ENCODE peak calls at places on chromosomes 13 and 19, in seven cellular contexts. One of them, this sample, is unnamed. For H3K9me3, the result is how much of the 10 kb centered on the place peaks cover.

GRCh38 chr13:74264333-74264732 is 130.1 kb upstream of the KLF12 start:
- DNase-seq in right lobe of liver: no peak
- DNase-seq in AG04450: no peak
- DNase-seq in CD4-positive, alpha-beta memory T cell: no peak
- DNase-seq in uterus: no peak
- DNase-seq in sigmoid colon: no peak
- DNase-seq in heart right ventricle: no peak
- DNase-seq in this sample: no peak

GRCh38 chr13:100597253-100597652 is 8.7 kb upstream of the GGACT start:
- DNase-seq in right lobe of liver: no peak
- DNase-seq in AG04450: no peak
- DNase-seq in CD4-positive, alpha-beta memory T cell: no peak
- DNase-seq in uterus: no peak
- DNase-seq in sigmoid colon: no peak
- DNase-seq in heart right ventricle: no peak
- DNase-seq in this sample: no peak

GRCh38 chr13:82356667-82357066 is 1525.6 kb downstream of the SLITRK1 start:
- DNase-seq in right lobe of liver: no peak
- DNase-seq in AG04450: no peak
- DNase-seq in CD4-positive, alpha-beta memory T cell: no peak
- DNase-seq in uterus: no peak
- DNase-seq in sigmoid colon: no peak
- DNase-seq in heart right ventricle: no peak
- DNase-seq in this sample: no peak

GRCh38 chr19:45206328-45206727 is 27.7 kb downstream of the BLOC1S3 start:
- DNase-seq in right lobe of liver: no peak
- DNase-seq in AG04450: no peak
- DNase-seq in CD4-positive, alpha-beta memory T cell: no peak
- DNase-seq in uterus: no peak
- DNase-seq in sigmoid colon: no peak
- DNase-seq in heart right ventricle: no peak
- DNase-seq in this sample: no peak

GRCh38 chr19:15456871-15457700 is 7.3 kb downstream of the RASAL3 start:
- DNase-seq in right lobe of liver: no peak
- DNase-seq in AG04450: no peak
- DNase-seq in CD4-positive, alpha-beta memory T cell: no peak
- DNase-seq in uterus: no peak
- DNase-seq in sigmoid colon: no peak
- DNase-seq in heart right ventricle: no peak
- DNase-seq in this sample: no peak

GRCh38 chr19:5957132-5957531 is 20.8 kb downstream of the RANBP3 start:
- DNase-seq in right lobe of liver: no peak
- DNase-seq in AG04450: no peak
- DNase-seq in CD4-positive, alpha-beta memory T cell: no peak
- DNase-seq in uterus: no peak
- DNase-seq in sigmoid colon: no peak
- DNase-seq in heart right ventricle: no peak
- DNase-seq in this sample: no peak

GRCh38 chr19:14661372-14661924 is 13.2 kb downstream of the ADGRE3 start:
- DNase-seq in right lobe of liver: no peak
- DNase-seq in AG04450: no peak
- DNase-seq in CD4-positive, alpha-beta memory T cell: no peak
- DNase-seq in uterus: no peak
- DNase-seq in sigmoid colon: no peak
- DNase-seq in heart right ventricle: no peak
- DNase-seq in this sample: no peak

GRCh38 chr19:23439623-23440022 is 44.4 kb upstream of the ZNF91 start:
- DNase-seq in right lobe of liver: no peak
- DNase-seq in AG04450: no peak
- DNase-seq in CD4-positive, alpha-beta memory T cell: no peak
- DNase-seq in uterus: no peak
- DNase-seq in sigmoid colon: no peak
- DNase-seq in heart right ventricle: no peak
- DNase-seq in this sample: no peak

GRCh38 chr19:41297628-41298326 is 12.2 kb upstream of the CCDC97 start:
- DNase-seq in right lobe of liver: no peak
- DNase-seq in AG04450: no peak
- DNase-seq in CD4-positive, alpha-beta memory T cell: peak
- DNase-seq in uterus: no peak
- DNase-seq in sigmoid colon: peak
- DNase-seq in heart right ventricle: no peak
- DNase-seq in this sample: peak

GRCh38 chr13:54928071-54928470 is 1899.5 kb downstream of the OLFM4 start:
- DNase-seq in right lobe of liver: no peak
- DNase-seq in AG04450: no peak
- DNase-seq in CD4-positive, alpha-beta memory T cell: no peak
- DNase-seq in uterus: no peak
- DNase-seq in sigmoid colon: no peak
- DNase-seq in heart right ventricle: no peak
- DNase-seq in this sample: no peak

GRCh38 chr13:75479102-75479501 is 2.9 kb downstream of the TBC1D4 start:
- DNase-seq in right lobe of liver: no peak
- DNase-seq in AG04450: no peak
- DNase-seq in CD4-positive, alpha-beta memory T cell: no peak
- DNase-seq in uterus: no peak
- DNase-seq in sigmoid colon: no peak
- DNase-seq in heart right ventricle: no peak
- DNase-seq in this sample: no peak

GRCh38 chr19:42284641-42285341 is 15.7 kb downstream of the CIC start:
- DNase-seq in right lobe of liver: peak
- DNase-seq in AG04450: no peak
- DNase-seq in CD4-positive, alpha-beta memory T cell: peak
- DNase-seq in uterus: peak
- DNase-seq in sigmoid colon: peak
- DNase-seq in heart right ventricle: peak
- DNase-seq in this sample: no peak

DNA sequence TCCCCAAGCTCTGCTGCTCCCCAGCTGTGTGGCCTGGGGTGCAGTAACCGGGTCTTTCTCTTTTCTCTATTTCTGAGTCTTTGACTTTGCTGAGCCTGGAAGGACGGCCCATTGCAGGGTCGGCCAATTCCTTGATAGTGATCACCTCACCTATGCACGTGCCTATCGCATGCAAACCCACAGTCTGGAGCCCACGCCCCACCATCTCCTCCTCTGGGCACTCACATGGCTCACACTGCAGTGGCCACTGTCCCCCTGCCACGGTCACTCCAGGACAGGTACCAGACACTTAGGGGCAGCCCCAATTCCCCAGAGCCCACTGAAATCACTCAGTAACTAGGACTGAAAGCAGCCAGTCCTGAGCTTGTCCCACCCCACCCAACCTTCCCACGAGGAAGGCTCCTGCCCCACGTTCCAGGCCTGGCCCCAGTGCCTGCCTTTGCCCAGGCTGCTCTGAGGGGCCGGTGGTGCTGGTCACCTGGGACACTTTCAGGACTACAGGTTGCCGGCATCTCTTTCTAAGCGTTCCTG is 137.6 kb downstream of the TEX29 start:
- DNase-seq in right lobe of liver: no peak
- DNase-seq in AG04450: no peak
- DNase-seq in CD4-positive, alpha-beta memory T cell: no peak
- DNase-seq in uterus: no peak
- DNase-seq in sigmoid colon: no peak
- DNase-seq in heart right ventricle: no peak
- DNase-seq in this sample: no peak
- H3K9me3 ChIP-seq in right lobe of liver: under half
- H3K9me3 ChIP-seq in AG04450: under half
- H3K9me3 ChIP-seq in CD4-positive, alpha-beta memory T cell: under half
- H3K9me3 ChIP-seq in uterus: under half
- H3K9me3 ChIP-seq in sigmoid colon: under half
- H3K9me3 ChIP-seq in heart right ventricle: under half
- H3K9me3 ChIP-seq in this sample: under half

GRCh38 chr19:31670931-31671330 is 321.7 kb upstream of the TSHZ3 start:
- DNase-seq in right lobe of liver: no peak
- DNase-seq in AG04450: no peak
- DNase-seq in CD4-positive, alpha-beta memory T cell: no peak
- DNase-seq in uterus: no peak
- DNase-seq in sigmoid colon: no peak
- DNase-seq in heart right ventricle: no peak
- DNase-seq in this sample: no peak
- H3K9me3 ChIP-seq in right lobe of liver: under half
- H3K9me3 ChIP-seq in AG04450: under half
- H3K9me3 ChIP-seq in CD4-positive, alpha-beta memory T cell: under half
- H3K9me3 ChIP-seq in uterus: under half
- H3K9me3 ChIP-seq in sigmoid colon: under half
- H3K9me3 ChIP-seq in heart right ventricle: under half
- H3K9me3 ChIP-seq in this sample: under half

DNA sequence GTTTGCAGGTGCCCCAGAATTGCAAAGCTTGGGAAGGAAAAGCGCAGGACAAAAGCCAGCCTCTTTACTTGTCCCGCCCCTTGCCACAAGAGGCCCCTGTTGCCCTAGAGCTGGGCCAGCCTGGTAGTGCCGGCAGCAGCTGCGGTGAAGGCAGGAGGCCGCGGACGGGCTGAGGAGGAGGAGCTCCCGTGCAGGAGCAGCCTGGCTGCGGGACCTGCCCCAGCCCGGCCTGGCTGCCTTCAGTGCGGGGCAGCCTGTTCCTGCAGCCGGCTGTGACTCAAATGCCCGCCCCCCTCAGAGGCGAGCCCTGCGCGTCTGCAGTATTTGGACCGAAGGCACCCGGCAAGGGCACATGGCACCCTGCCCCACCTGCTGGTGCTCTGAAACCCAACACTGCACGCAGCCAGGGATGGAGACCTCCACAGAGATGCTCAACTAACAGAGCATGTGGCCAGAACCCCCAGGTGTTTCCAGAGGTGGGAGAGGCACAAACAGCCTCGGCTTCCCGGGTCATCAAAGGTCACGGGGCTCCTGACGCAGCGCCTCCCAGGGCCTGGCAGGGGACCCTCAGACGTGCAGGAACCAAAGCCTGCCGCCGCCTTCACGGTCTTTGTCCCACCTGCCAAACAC is 29.7 kb downstream of the NAXD start:
- DNase-seq in right lobe of liver: peak
- DNase-seq in AG04450: peak
- DNase-seq in CD4-positive, alpha-beta memory T cell: peak
- DNase-seq in uterus: no peak
- DNase-seq in sigmoid colon: peak
- DNase-seq in heart right ventricle: peak
- DNase-seq in this sample: peak
- H3K9me3 ChIP-seq in right lobe of liver: under half
- H3K9me3 ChIP-seq in AG04450: under half
- H3K9me3 ChIP-seq in CD4-positive, alpha-beta memory T cell: under half
- H3K9me3 ChIP-seq in uterus: under half
- H3K9me3 ChIP-seq in sigmoid colon: under half
- H3K9me3 ChIP-seq in heart right ventricle: under half
- H3K9me3 ChIP-seq in this sample: under half

GRCh38 chr13:85265296-85265695 is 533.9 kb downstream of the SLITRK6 start:
- DNase-seq in right lobe of liver: no peak
- DNase-seq in AG04450: no peak
- DNase-seq in CD4-positive, alpha-beta memory T cell: no peak
- DNase-seq in uterus: no peak
- DNase-seq in sigmoid colon: no peak
- DNase-seq in heart right ventricle: no peak
- DNase-seq in this sample: no peak
- H3K9me3 ChIP-seq in right lobe of liver: under half
- H3K9me3 ChIP-seq in AG04450: under half
- H3K9me3 ChIP-seq in CD4-positive, alpha-beta memory T cell: under half
- H3K9me3 ChIP-seq in uterus: under half
- H3K9me3 ChIP-seq in sigmoid colon: under half
- H3K9me3 ChIP-seq in heart right ventricle: under half
- H3K9me3 ChIP-seq in this sample: under half